ENCODE peak calls at places on chromosomes 1 and 21, in five cellular contexts. K is GM23338, B is stomach, L is SK-N-MC, X is upper lobe of left lung. U is an unnamed sample.

GRCh38 chr1:229437443-229437842 is 3.5 kb upstream of the ACTA1 start:
- DNase-seq in K (no peak), B (no peak), L (no peak), X (no peak), U (no peak)

GRCh38 chr1:212132040-212132439 is 96.5 kb downstream of the DTL start:
- DNase-seq in K (no peak), B (no peak), L (no peak), X (no peak), U (no peak)

GRCh38 chr1:164561461-164561860 is 2.5 kb downstream of the PBX1 start:
- DNase-seq in K (no peak), B (no peak), L (no peak), X (no peak), U (no peak)

GRCh38 chr1:29716306-29716705 is 480.0 kb downstream of the PTPRU start:
- DNase-seq in K (no peak), B (no peak), L (no peak), X (no peak), U (no peak)

GRCh38 chr1:161487483-161487827 is 17.8 kb upstream of the FCGR2A start:
- DNase-seq in K (no peak), B (no peak), L (no peak), X (peak; percentile 51), U (no peak)

GRCh38 chr1:225766967-225767413 is 10.6 kb upstream of the SRP9 start:
- DNase-seq in K (no peak), B (peak; percentile 23), L (no peak), X (peak; percentile 12), U (no peak)

GRCh38 chr1:172465617-172466016 is 21.7 kb upstream of the PIGC start:
- DNase-seq in K (no peak), B (no peak), L (no peak), X (no peak), U (no peak)

GRCh38 chr1:115506523-115507255 is 135.1 kb upstream of the VANGL1 start:
- DNase-seq in K (no peak), B (no peak), L (no peak), X (no peak), U (no peak)

GRCh38 chr21:44432841-44433790 is 22.2 kb upstream of the LRRC3 start:
- DNase-seq in K (no peak), B (no peak), L (no peak), X (no peak), U (no peak)

GRCh38 chr1:161133220-161133740 is 813 bp upstream of the DEDD start:
- DNase-seq in K (peak; percentile 30), B (no peak), L (no peak), X (no peak), U (no peak)

GRCh38 chr1:160798439-160798838 is 2.5 kb downstream of the LY9 start:
- DNase-seq in K (no peak), B (no peak), L (no peak), X (no peak), U (no peak)

GRCh38 chr1:154978360-154978759 is 3.9 kb downstream of the CKS1B start:
- DNase-seq in K (no peak), B (no peak), L (no peak), X (no peak), U (no peak)

GRCh38 chr1:235670157-235670776 is 20.7 kb upstream of the GNG4 start:
- DNase-seq in K (peak; percentile 65), B (no peak), L (no peak), X (no peak), U (no peak)

GRCh38 chr1:221149111-221149510 is 269.9 kb downstream of the HLX start:
- DNase-seq in K (no peak), B (no peak), L (no peak), X (no peak), U (no peak)

GRCh38 chr1:113792471-113792870 is 19.8 kb downstream of the RSBN1 start:
- DNase-seq in K (no peak), B (no peak), L (no peak), X (no peak), U (no peak)

GRCh38 chr1:9128520-9129371 is at the start of gene GPR157:
- DNase-seq in K (peak; percentile 89), B (peak; percentile 94), L (peak; percentile 14), X (peak; percentile 95), U (peak; percentile 91)

GRCh38 chr1:186220101-186220500 is 155.0 kb downstream of the TPR start:
- DNase-seq in K (no peak), B (no peak), L (no peak), X (no peak), U (no peak)

GRCh38 chr1:66563094-66563800 is 29.3 kb downstream of the SGIP1 start:
- DNase-seq in K (peak; percentile 49), B (no peak), L (no peak), X (no peak), U (no peak)

GRCh38 chr1:119549719-119550141 is 42.7 kb downstream of the HSD3B1 start:
- DNase-seq in K (peak; percentile 95), B (peak; percentile 39), L (peak; percentile 5), X (peak; percentile 58), U (no peak)

DNA sequence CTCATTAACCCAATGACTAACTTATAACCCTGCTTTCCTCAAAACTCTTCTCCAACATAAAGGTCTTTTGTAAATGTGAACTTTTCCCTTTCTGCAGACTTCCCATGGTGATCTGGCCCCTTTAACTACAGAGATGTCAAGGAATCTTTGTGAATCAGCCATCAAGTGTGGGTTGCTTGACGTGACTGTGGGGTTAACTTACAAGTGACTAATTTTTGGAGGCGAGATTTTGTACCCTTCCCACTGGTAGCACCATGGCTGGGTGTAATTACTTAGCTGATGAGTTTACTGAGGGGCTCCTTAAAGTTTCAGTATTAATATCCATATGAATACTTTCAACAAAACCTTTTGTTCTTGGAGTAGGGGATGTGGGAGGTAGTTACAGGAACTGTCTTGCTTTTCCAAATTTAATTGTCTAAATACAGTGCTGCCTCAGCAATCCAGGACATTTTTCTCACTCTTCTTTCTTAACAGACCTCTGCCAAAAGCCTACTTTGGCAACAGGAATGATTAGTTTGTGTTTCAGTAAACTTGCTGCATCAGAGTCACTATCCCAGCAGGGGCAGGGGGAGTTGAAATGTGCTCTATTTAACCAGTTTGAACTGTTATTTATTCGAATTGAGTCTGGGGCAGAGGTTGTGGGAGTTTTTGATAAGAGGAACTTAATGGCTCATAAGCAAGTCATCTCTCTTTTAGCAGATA is 217.3 kb upstream of the FGGY start:
- DNase-seq in K (peak; percentile 34), B (no peak), L (no peak), X (no peak), U (no peak)
- TF ChIP-seq POLR2AphosphoS5 in K (no peak), B (no peak), L (no peak), X (no peak), U (no peak)

GRCh38 chr1:230715510-230715909 is 1.6 kb upstream of the AGT start:
- DNase-seq in K (peak; percentile 41), B (no peak), L (no peak), X (no peak), U (no peak)

GRCh38 chr1:230712470-230712942 is 1.4 kb downstream of the AGT start:
- DNase-seq in K (no peak), B (no peak), L (no peak), X (no peak), U (no peak)

GRCh38 chr1:230713547-230713914 is 391 bp downstream of the AGT start:
- DNase-seq in K (no peak), B (no peak), L (no peak), X (no peak), U (no peak)

GRCh38 chr1:230713138-230713537 is 784 bp downstream of the AGT start:
- DNase-seq in K (no peak), B (no peak), L (no peak), X (no peak), U (no peak)

DNA sequence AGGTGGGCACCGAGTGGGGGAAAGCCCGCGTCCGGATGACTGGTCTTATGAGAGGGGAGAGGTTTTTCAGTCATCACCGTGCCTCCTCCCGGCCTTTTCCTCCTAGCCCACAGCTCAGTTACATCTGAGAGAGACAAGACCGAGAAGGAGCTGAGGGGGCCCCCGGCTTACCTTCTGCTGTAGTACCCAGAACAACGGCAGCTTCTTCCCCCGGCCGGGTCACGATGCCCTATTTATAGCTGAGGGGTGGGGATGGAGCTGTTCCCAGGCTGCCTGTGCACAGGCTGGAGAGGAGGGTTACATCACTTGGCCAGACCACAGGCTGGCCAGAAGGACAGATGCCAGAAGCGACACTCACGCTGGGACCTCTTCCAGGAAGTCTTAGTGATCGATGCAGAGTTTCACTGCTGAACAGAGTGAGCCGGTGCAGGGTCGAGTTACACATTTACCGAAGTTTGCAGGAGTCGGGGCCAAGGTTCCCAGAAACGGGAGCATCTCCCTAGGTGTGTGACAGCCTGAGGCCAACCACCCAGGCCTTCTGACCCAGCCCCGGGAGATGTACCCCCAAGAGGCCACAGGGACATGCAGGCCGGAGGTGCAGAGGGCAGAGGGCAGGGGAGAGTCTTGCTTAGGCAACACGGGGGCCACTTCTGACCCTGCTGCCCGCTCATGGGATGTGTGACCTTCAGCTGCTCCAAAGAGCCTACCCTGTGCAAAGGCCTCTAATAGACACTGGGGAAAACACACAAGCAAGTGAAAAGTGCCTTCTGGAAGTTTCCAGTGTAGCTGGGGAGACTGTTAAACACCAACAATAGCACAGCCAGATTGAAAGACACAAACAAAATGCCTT is at the start of gene AGT:
- DNase-seq in K (no peak), B (peak; percentile 66), L (no peak), X (peak; percentile 52), U (no peak)
- TF ChIP-seq POLR2AphosphoS5 in K (no peak), B (peak; percentile 55), L (no peak), X (peak; percentile 9), U (no peak)

DNA sequence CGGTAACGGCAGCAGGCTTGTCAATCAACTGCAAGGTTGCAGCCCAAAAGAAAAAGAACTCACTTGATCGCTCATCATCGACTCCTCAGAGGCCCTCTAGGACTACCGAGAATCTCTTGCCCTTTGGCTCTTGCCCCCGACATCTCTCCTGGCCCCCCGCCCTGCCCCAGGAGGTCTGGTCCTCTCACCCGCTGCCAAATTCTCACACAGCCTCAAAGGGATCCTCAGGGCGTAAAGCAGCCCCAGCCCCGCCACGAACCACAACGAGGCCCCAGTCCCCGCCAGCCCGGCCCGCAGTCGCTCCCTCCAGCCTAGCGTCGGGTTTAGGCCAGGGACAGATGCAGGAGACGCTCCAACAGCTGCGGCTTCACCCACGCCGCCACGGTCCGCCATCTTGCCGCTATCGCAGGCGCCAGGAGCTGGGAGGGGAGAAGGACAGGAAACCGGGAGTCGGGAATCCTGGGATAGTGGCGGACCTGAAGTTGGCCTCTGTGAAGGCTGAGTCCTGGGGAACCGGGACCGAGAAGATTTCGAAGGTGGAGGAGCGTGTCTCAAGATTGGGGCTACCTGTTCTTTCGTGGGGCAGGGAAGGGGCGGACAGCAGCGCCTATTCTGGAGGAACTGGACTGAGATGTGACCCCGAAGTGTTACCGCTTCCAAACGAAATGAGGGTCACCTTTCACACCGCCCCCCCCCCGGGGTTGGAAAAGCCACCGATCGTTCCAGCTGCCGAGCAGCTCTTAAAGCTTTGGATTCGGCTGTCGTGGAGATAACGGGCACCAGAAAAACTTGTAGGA is at the start of gene ST7L:
- DNase-seq in K (peak; percentile 77), B (peak; percentile 73), L (no peak), X (peak; percentile 79), U (no peak)
- TF ChIP-seq POLR2AphosphoS5 in K (peak; percentile 85), B (peak; percentile 40), L (peak; percentile 91), X (peak; percentile 57), U (no peak)

DNA sequence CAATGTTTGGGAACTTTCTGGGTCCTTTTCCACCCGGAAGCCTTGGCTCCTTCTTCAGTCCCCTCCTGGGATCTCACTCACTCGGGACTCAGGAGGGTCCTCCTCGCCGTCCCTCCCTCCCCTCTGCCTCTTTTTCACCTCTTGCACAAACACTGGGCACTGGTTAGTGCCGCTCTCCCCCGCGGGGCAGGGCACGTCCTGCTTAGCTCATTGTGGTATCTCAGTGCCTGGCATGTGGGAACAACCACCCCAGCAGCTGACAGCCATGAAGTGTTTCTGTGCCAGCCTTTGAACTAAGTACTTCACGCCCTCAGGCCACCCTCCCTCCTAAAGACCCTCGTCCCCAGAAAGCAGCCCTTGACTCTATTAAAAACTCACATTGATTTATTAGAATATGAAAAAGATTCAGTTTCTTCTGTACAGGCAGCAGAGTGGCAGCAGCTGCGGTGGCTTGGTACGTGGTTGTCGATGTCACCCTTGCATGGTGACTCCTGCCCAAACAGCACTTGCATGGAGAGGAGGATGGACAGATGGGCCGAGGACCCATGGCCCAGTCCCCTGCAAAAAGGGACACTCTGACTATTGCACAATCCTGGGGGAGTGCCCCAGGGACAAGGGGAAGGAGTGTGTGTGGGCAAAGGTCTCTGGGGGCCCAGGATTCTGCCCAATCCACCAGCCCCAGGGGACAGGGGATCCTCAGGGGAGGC is 56.3 kb downstream of the SLC9A1 start:
- DNase-seq in K (no peak), B (no peak), L (no peak), X (peak; percentile 87), U (no peak)
- TF ChIP-seq POLR2AphosphoS5 in K (no peak), B (no peak), L (no peak), X (peak; percentile 26), U (no peak)

U was measured in GM12891.